ENCODE peak calls at places on chromosomes 5 and 9, in eight cellular contexts. D is left ventricle myocardium inferior, A is B cell, G is retinal pigment epithelial cell, L is dorsolateral prefrontal cortex, S is WTC11, I is Peyer's patch, E is AG10803. M is an unnamed sample.

GRCh38 chr5:149063017-149063687 is at the start of gene SH3TC2:
- DNase-seq in L (peak; percentile 89), I (no peak), A (no peak), D (peak; percentile 64), G (no peak), S (peak; percentile 66), E (peak; percentile 73), M (peak; percentile 12)

GRCh38 chr9:108478431-108478837 is 377.4 kb downstream of the ACTL7B start:
- DNase-seq in L (no peak), I (no peak), S (no peak), G (peak; percentile 80), E (peak; percentile 92), D (no peak), A (no peak), M (no peak)

GRCh38 chr5:75558972-75559632 is 47.4 kb downstream of the POLK start:
- DNase-seq in A (no peak), S (no peak), I (no peak), L (no peak), G (no peak), E (peak; percentile 37), D (no peak), M (no peak)

GRCh38 chr9:116088396-116088795 is 65.2 kb upstream of the PAPPA start:
- DNase-seq in E (no peak), A (no peak), I (no peak), S (no peak), G (no peak), L (no peak), D (no peak), M (no peak)

GRCh38 chr5:131430794-131431193 is 166.9 kb downstream of the CDC42SE2 start:
- DNase-seq in A (no peak), I (no peak), S (no peak), L (no peak), D (no peak), G (no peak), E (peak; percentile 11), M (no peak)

GRCh38 chr9:14910178-14910805 is at the start of gene FREM1:
- DNase-seq in G (no peak), S (peak; percentile 68), E (no peak), A (no peak), I (peak; percentile 51), D (peak; percentile 48), L (no peak), M (peak; percentile 38)

GRCh38 chr9:127878652-127879377 is 1.3 kb upstream of the AK1 start:
- DNase-seq in A (no peak), L (no peak), G (no peak), I (no peak), D (no peak), E (no peak), S (no peak), M (no peak)

GRCh38 chr5:74864823-74865222 is 1.4 kb downstream of the FAM169A start:
- DNase-seq in E (no peak), I (no peak), A (no peak), S (no peak), G (no peak), L (no peak), D (no peak), M (no peak)

GRCh38 chr9:20012232-20012631 is 223.4 kb upstream of the SLC24A2 start:
- DNase-seq in E (no peak), L (no peak), S (no peak), G (no peak), A (no peak), D (no peak), I (no peak), M (no peak)

GRCh38 chr5:80964491-80964890 is 4.3 kb downstream of the RASGRF2 start:
- DNase-seq in E (no peak), D (no peak), L (no peak), S (no peak), I (no peak), G (no peak), A (no peak), M (no peak)

GRCh38 chr9:102778756-102779155 is 216.4 kb upstream of the CYLC2 start:
- DNase-seq in I (no peak), E (no peak), S (no peak), A (no peak), L (no peak), G (peak; percentile 76), D (no peak), M (no peak)

GRCh38 chr9:114607671-114608524 is 3.2 kb upstream of the TMEM268 start:
- DNase-seq in I (no peak), D (no peak), G (no peak), S (no peak), A (peak; percentile 26), L (no peak), E (no peak), M (no peak)

GRCh38 chr5:54021413-54022155 is 288.8 kb downstream of the ARL15 start:
- DNase-seq in I (no peak), A (no peak), S (no peak), D (no peak), G (no peak), L (no peak), E (peak; percentile 49), M (no peak)

GRCh38 chr5:101288633-101289032 is 385.6 kb upstream of the ST8SIA4 start:
- DNase-seq in E (no peak), A (no peak), S (no peak), G (no peak), I (no peak), L (no peak), D (no peak), M (no peak)

GRCh38 chr5:109688647-109688998 is 1.1 kb upstream of the MAN2A1 start:
- DNase-seq in D (no peak), L (no peak), S (no peak), I (peak; percentile 66), G (no peak), A (peak; percentile 6), E (no peak), M (peak; percentile 42)

GRCh38 chr9:70106571-70106970 is 62.9 kb downstream of the MAMDC2 start:
- DNase-seq in G (no peak), S (no peak), E (no peak), I (no peak), L (no peak), A (no peak), D (no peak), M (no peak)

GRCh38 chr5:135441256-135441915 is 5.8 kb downstream of the DCANP1 start:
- DNase-seq in I (peak; percentile 26), G (no peak), A (no peak), D (no peak), S (no peak), L (no peak), E (no peak), M (no peak)

GRCh38 chr5:41212935-41213334 is 397 bp downstream of the C6 start:
- DNase-seq in D (no peak), S (no peak), L (no peak), G (no peak), A (no peak), I (no peak), E (no peak), M (no peak)

GRCh38 chr5:181027452-181028031 is 12.5 kb upstream of the BTNL9 start:
- DNase-seq in L (no peak), S (no peak), I (no peak), E (no peak), A (no peak), D (no peak), G (no peak), M (no peak)

GRCh38 chr9:642014-642413 is 199.5 kb upstream of the DMRT1 start:
- DNase-seq in S (no peak), A (no peak), I (no peak), L (no peak), D (no peak), G (peak; percentile 80), E (no peak), M (no peak)

DNA sequence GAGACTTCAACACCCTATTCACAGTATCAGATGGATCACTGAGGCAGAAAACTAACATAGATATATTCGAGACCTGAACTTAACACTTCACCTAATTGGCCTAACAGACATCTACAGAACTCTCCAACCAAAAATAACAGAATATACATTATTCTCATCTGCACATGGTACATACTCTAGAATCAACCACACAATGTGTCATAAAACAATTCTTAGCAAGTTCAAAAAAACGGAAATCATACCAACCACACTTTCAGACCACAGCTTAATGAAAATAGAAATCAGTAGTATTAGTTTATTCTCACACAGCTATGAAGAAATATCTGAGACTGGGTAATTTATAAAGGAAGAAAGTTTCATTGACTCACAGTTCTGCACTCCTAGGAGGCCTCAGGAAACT is 387.9 kb downstream of the DEPDC1B start:
- DNase-seq in S (no peak), D (no peak), G (no peak), I (no peak), E (no peak), A (no peak), L (no peak), M (no peak)
- TF ChIP-seq CTCF in S (no peak), D (no peak), G (no peak), I (no peak), E (no peak), A (no peak), L (no peak), M (no peak)

GRCh38 chr9:130815242-130815808 is 19.7 kb upstream of the ABL1 start:
- DNase-seq in D (no peak), E (no peak), S (no peak), G (no peak), I (no peak), L (no peak), A (no peak), M (no peak)
- TF ChIP-seq CTCF in D (no peak), E (no peak), S (no peak), G (no peak), I (no peak), L (no peak), A (no peak), M (no peak)

DNA sequence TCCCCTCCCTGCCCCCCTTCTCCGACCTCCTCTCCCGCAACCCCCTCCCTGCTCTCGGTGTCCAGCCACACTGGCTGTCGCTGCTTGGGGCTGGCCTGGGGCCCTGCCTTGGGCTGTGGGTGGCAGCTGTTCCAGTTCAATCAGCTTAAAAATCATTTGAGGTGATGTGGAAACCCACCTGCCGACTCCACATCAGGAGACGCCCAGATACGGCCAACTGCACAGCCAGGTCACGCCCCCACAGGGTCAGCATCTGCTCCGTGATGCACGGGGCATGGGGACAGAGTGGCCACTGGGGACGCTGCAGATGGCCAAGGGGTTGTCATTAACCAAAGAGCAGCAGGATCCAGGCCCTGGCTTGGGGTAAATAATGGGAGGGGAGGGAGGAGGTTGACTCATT is 106.9 kb upstream of the MVB12B start:
- DNase-seq in I (no peak), G (no peak), D (no peak), L (no peak), A (no peak), S (peak; percentile 42), E (no peak), M (no peak)
- TF ChIP-seq CTCF in I (no peak), G (no peak), D (no peak), L (no peak), A (no peak), S (no peak), E (no peak), M (no peak)

GRCh38 chr9:2299843-2300205 is 284.7 kb downstream of the SMARCA2 start:
- DNase-seq in A (no peak), L (no peak), G (no peak), I (no peak), S (no peak), E (no peak), D (no peak), M (no peak)
- TF ChIP-seq CTCF in A (no peak), L (no peak), G (no peak), I (no peak), S (no peak), E (no peak), D (no peak), M (no peak)